ENCODE peak calls at places on chromosomes 7 and 10, in nine cellular contexts. F is A673, N is testis, A is gastrocnemius medialis, V is A549, B is tibial artery, L is psoas muscle, S is transverse colon, P is uterus. G is an unnamed sample. For H3K4me1, the result is how much of the 10 kb centered on the place peaks cover.

GRCh38 chr7:128997161-128997560 is 57.8 kb downstream of the TNPO3 start:
- DNase-seq in F (no peak), N (no peak), A (no peak), V (no peak), B (no peak), L (no peak), S (no peak), P (no peak), G (no peak)

GRCh38 chr7:89666436-89666835 is 487.8 kb upstream of the STEAP1 start:
- DNase-seq in F (no peak), N (no peak), A (no peak), V (no peak), B (no peak), L (no peak), S (no peak), P (no peak), G (no peak)

GRCh38 chr7:130972201-130972600 is 238.2 kb upstream of the KLF14 start:
- DNase-seq in F (no peak), N (no peak), A (no peak), V (no peak), B (no peak), L (no peak), S (no peak), P (no peak), G (no peak)

GRCh38 chr10:74238031-74238431 is 87.0 kb downstream of the ADK start:
- DNase-seq in F (peak), N (no peak), A (no peak), V (no peak), B (no peak), L (no peak), S (no peak), P (no peak), G (no peak)

GRCh38 chr7:138784692-138785091 is 13.1 kb upstream of the TMEM213 start:
- DNase-seq in F (no peak), N (no peak), A (no peak), V (no peak), B (no peak), L (no peak), S (no peak), P (no peak), G (no peak)

GRCh38 chr10:92688573-92688926 is 1.2 kb upstream of the HHEX start:
- DNase-seq in F (no peak), N (no peak), A (no peak), V (no peak), B (no peak), L (no peak), S (no peak), P (no peak), G (no peak)

GRCh38 chr10:24988831-24989769 is 26.9 kb downstream of the ENKUR start:
- DNase-seq in F (no peak), N (no peak), A (no peak), V (no peak), B (no peak), L (no peak), S (no peak), P (no peak), G (no peak)

GRCh38 chr7:128697301-128697905 is 25.3 kb downstream of the GARIN1A start:
- DNase-seq in F (peak), N (peak), A (peak), V (peak), B (peak), L (peak), S (peak), P (no peak), G (peak)

GRCh38 chr7:157693071-157693520 is 356.3 kb downstream of the DNAJB6 start:
- DNase-seq in F (no peak), N (peak), A (no peak), V (no peak), B (no peak), L (no peak), S (no peak), P (no peak), G (no peak)

GRCh38 chr10:114470956-114471905 is 66.9 kb upstream of the AFAP1L2 start:
- DNase-seq in F (peak), N (peak), A (peak), V (peak), B (no peak), L (peak), S (peak), P (peak), G (peak)

GRCh38 chr7:45704683-45705016 is 130.5 kb downstream of the ADCY1 start:
- DNase-seq in F (no peak), N (peak), A (no peak), V (no peak), B (no peak), L (no peak), S (no peak), P (no peak), G (no peak)

GRCh38 chr7:14009453-14010418 is 20.3 kb upstream of the ETV1 start:
- DNase-seq in F (no peak), N (no peak), A (no peak), V (no peak), B (no peak), L (no peak), S (no peak), P (no peak), G (no peak)

GRCh38 chr7:139041378-139042053 is 5.7 kb upstream of the ZC3HAV1L start:
- DNase-seq in F (no peak), N (no peak), A (no peak), V (no peak), B (no peak), L (no peak), S (no peak), P (no peak), G (no peak)

GRCh38 chr7:82018226-82018625 is 248.4 kb upstream of the HGF start:
- DNase-seq in F (no peak), N (no peak), A (no peak), V (no peak), B (no peak), L (no peak), S (no peak), P (no peak), G (no peak)

GRCh38 chr10:69004821-69005220 is 16.2 kb downstream of the KIFBP start:
- DNase-seq in F (peak), N (no peak), A (no peak), V (peak), B (no peak), L (no peak), S (no peak), P (no peak), G (peak)

GRCh38 chr7:28904539-28905143 is 53.5 kb downstream of the TRIL start:
- DNase-seq in F (no peak), N (no peak), A (no peak), V (no peak), B (no peak), L (no peak), S (no peak), P (no peak), G (no peak)

GRCh38 chr10:122290334-122290733 is 19.2 kb downstream of the BTBD16 start:
- DNase-seq in F (no peak), N (no peak), A (no peak), V (no peak), B (no peak), L (no peak), S (no peak), P (no peak), G (no peak)

GRCh38 chr10:79404231-79404609 is 41.2 kb downstream of the ZCCHC24 start:
- DNase-seq in F (peak), N (peak), A (peak), V (no peak), B (peak), L (peak), S (peak), P (peak), G (no peak)

GRCh38 chr7:134690016-134690415 is 43.4 kb downstream of the BPGM start:
- DNase-seq in F (peak), N (no peak), A (no peak), V (peak), B (no peak), L (no peak), S (no peak), P (no peak), G (no peak)

GRCh38 chr10:86732771-86733170 is 23.6 kb upstream of the BMPR1A start:
- DNase-seq in F (no peak), N (no peak), A (no peak), V (no peak), B (no peak), L (no peak), S (no peak), P (no peak), G (no peak)

GRCh38 chr10:30784521-30784895 is 155.0 kb upstream of the LYZL2 start:
- DNase-seq in F (no peak), N (no peak), A (no peak), V (no peak), B (no peak), L (no peak), S (no peak), P (no peak), G (no peak)
- H3K4me3 ChIP-seq in F (peak), N (peak), A (peak), V (no peak), B (peak), L (peak), S (peak), P (peak), G (no peak)

GRCh38 chr10:31346953-31347352 is 27.9 kb downstream of the ZEB1 start:
- DNase-seq in F (no peak), N (no peak), A (no peak), V (no peak), B (no peak), L (no peak), S (no peak), P (no peak), G (no peak)
- H3K4me1 ChIP-seq in F (under half), N (under half), A (half or more), V (under half), B (under half), L (half or more), S (under half), P (under half), G (under half)

DNA sequence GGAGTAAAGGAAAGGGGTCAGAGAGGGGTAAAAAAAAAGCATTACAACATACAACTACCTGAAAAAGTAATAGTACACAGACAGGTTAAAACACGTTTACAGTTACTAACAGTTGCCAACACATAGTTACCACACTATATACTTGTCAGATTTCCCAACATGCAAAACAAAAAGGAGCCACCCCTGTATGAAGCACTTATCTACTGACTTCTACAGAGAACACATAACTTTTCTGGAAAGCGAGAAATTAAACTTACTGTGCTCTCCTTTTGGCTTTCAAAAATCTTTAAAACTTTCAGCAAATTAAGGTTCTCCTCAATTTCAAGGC is 2.1 kb downstream of the ABI1 start:
- DNase-seq in F (no peak), N (no peak), A (no peak), V (no peak), B (no peak), L (no peak), S (no peak), P (no peak), G (peak)
- H3K4me3 ChIP-seq in F (peak), N (peak), A (peak), V (peak), B (peak), L (peak), S (peak), P (peak), G (peak)

GRCh38 chr7:105849122-105849855 is 27.1 kb downstream of the ATXN7L1 start:
- DNase-seq in F (no peak), N (no peak), A (no peak), V (peak), B (no peak), L (no peak), S (no peak), P (no peak), G (no peak)

GRCh38 chr7:105854516-105854915 is 21.9 kb downstream of the ATXN7L1 start:
- DNase-seq in F (peak), N (no peak), A (no peak), V (no peak), B (no peak), L (no peak), S (no peak), P (no peak), G (no peak)

GRCh38 chr7:105853931-105854419 is 22.4 kb downstream of the ATXN7L1 start:
- DNase-seq in F (peak), N (no peak), A (no peak), V (no peak), B (no peak), L (no peak), S (no peak), P (peak), G (no peak)

GRCh38 chr7:105846404-105846803 is 30.0 kb downstream of the ATXN7L1 start:
- DNase-seq in F (no peak), N (no peak), A (no peak), V (no peak), B (no peak), L (no peak), S (no peak), P (no peak), G (no peak)

GRCh38 chr7:105851064-105851463 is 25.3 kb downstream of the ATXN7L1 start:
- DNase-seq in F (no peak), N (no peak), A (no peak), V (no peak), B (no peak), L (no peak), S (no peak), P (no peak), G (no peak)
- H3K4me1 ChIP-seq in F (under half), N (under half), A (under half), V (under half), B (under half), L (under half), S (under half), P (under half), G (under half)

GRCh38 chr10:98169379-98169778 is 34.9 kb downstream of the R3HCC1L start:
- DNase-seq in F (no peak), N (no peak), A (no peak), V (no peak), B (no peak), L (no peak), S (no peak), P (no peak), G (peak)

GRCh38 chr10:98173258-98173657 is 38.8 kb downstream of the R3HCC1L start:
- DNase-seq in F (no peak), N (no peak), A (no peak), V (no peak), B (no peak), L (no peak), S (no peak), P (no peak), G (no peak)

GRCh38 chr10:98170249-98171117 is 36.0 kb downstream of the R3HCC1L start:
- DNase-seq in F (peak), N (peak), A (no peak), V (peak), B (peak), L (no peak), S (peak), P (no peak), G (peak)

GRCh38 chr10:98172495-98172894 is 38.0 kb downstream of the R3HCC1L start:
- DNase-seq in F (no peak), N (no peak), A (no peak), V (no peak), B (no peak), L (no peak), S (no peak), P (no peak), G (no peak)

DNA sequence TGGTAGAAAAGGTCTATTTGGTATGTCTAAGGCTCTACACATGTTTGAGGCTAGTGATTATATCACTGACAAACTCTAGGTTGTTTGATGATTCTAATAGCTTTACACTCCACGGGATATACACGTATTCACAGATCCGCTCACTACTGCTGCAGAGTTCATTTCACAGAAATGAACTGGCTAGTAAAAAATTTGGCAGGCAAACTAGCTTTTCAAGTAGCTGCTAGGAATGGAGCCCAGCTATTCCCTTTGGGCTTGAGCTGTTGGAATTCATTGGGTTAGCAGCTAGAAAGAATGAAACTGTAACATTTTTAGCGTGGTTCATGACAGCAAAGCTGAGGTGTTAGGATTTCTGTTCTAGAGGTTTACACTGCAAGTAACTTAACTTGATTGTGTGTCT is 37.6 kb downstream of the R3HCC1L start:
- DNase-seq in F (no peak), N (peak), A (peak), V (no peak), B (peak), L (peak), S (no peak), P (peak), G (no peak)
- H3K4me3 ChIP-seq in F (no peak), N (no peak), A (no peak), V (no peak), B (no peak), L (no peak), S (no peak), P (no peak), G (no peak)

GRCh38 chr7:94060772-94061171 is 56.6 kb upstream of the BET1 start:
- DNase-seq in F (no peak), N (no peak), A (no peak), V (no peak), B (no peak), L (no peak), S (no peak), P (no peak), G (no peak)

GRCh38 chr7:94059747-94060146 is 55.6 kb upstream of the BET1 start:
- DNase-seq in F (no peak), N (no peak), A (no peak), V (no peak), B (no peak), L (no peak), S (no peak), P (no peak), G (peak)

GRCh38 chr7:94064541-94065191 is 60.5 kb upstream of the BET1 start:
- DNase-seq in F (peak), N (no peak), A (no peak), V (no peak), B (no peak), L (no peak), S (no peak), P (no peak), G (no peak)

GRCh38 chr7:94062372-94062771 is 58.2 kb upstream of the BET1 start:
- DNase-seq in F (no peak), N (no peak), A (no peak), V (no peak), B (no peak), L (no peak), S (no peak), P (no peak), G (no peak)

DNA sequence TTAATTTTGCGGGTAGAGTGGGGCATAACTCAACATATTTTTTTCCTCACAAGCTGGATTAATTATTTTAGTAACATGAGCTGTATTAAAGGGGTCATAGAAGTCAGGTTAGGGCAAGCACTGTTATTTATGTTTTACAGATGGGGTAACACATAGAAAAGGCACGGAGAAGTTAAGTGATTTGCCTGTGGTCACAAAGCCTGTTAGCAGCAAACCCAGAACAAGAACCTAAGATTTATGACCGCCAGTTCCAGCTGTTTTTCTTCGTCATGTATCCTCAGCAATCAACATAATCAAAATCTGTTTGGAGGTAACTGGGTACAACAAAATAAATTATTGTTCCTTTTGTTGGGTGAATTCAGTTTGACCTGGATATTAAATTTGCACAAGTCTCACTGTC is 57.2 kb upstream of the BET1 start:
- DNase-seq in F (no peak), N (no peak), A (no peak), V (no peak), B (no peak), L (no peak), S (no peak), P (no peak), G (no peak)
- H3K4me1 ChIP-seq in F (under half), N (under half), A (under half), V (under half), B (under half), L (under half), S (under half), P (under half), G (half or more)

DNA sequence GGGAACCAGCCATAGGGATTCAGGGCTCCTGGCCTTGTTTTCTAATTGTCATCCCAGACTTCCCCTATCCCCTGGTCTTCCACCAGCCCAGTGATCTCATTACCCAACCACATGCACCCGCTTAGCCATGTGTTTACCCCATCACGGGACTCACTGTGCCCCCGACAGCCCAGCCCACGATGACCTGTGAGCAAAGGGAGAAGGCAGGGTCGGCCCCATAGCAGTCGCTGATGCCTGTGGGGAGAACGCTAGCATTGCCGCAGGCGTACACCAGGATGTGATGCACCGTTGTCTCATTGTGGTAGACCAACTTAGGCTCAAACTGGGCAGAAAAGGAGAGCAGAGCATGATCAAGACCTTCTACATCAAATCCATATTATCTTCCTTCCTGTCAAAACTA is 14.0 kb downstream of the PRSS58 start:
- DNase-seq in F (no peak), N (no peak), A (no peak), V (no peak), B (no peak), L (no peak), S (no peak), P (no peak), G (no peak)
- H3K4me3 ChIP-seq in F (no peak), N (no peak), A (no peak), V (no peak), B (no peak), L (no peak), S (no peak), P (no peak), G (no peak)

DNA sequence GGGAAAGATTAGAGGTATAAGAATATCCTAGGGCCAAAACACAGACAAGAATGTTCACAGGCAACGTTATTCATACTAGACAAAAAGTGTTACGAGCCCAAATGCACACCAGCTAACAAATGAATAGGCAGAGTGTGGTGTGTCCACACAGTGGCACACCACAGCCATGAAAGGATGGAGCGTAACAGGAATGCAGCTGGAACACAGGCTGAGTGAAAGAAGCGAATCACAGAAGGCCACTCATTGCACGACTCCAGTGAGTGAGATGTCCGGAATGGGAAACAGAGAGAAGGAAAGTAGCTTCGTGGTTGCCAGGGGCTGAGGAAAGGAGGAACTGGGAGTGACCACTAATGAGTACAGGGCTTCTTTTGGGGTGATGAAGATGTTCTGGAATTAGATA is 198.8 kb downstream of the TNS3 start:
- DNase-seq in F (no peak), N (no peak), A (no peak), V (no peak), B (no peak), L (peak), S (peak), P (no peak), G (no peak)
- H3K4me1 ChIP-seq in F (under half), N (under half), A (under half), V (half or more), B (under half), L (under half), S (under half), P (under half), G (under half)

GRCh38 chr10:127907411-127908105 is 655 bp downstream of the PTPRE start:
- DNase-seq in F (no peak), N (peak), A (no peak), V (no peak), B (no peak), L (peak), S (peak), P (no peak), G (no peak)
- H3K4me3 ChIP-seq in F (peak), N (peak), A (peak), V (peak), B (peak), L (peak), S (peak), P (peak), G (no peak)

G was measured in OCI-LY7.